ENCODE peak calls at places on chromosome 17, in six cellular contexts. One of them, this sample, is unnamed.

GRCh38 chr17:61520897-61521296 is 68.7 kb downstream of the TBX4 start:
- DNase-seq in T-helper 17 cell: no peak
- DNase-seq in WTC11: no peak
- DNase-seq in esophagus muscularis mucosa: no peak
- DNase-seq in activated naive CD4-positive, alpha-beta T cell: no peak
- DNase-seq in central memory CD4-positive, alpha-beta T cell: no peak
- DNase-seq in this sample: no peak

GRCh38 chr17:55437165-55437605 is 15.6 kb upstream of the MMD start:
- DNase-seq in T-helper 17 cell: no peak
- DNase-seq in esophagus muscularis mucosa: no peak
- DNase-seq in WTC11: no peak
- DNase-seq in activated naive CD4-positive, alpha-beta T cell: no peak
- DNase-seq in central memory CD4-positive, alpha-beta T cell: no peak
- DNase-seq in this sample: no peak

GRCh38 chr17:50352072-50352692 is 6.3 kb downstream of the XYLT2 start:
- DNase-seq in WTC11: no peak
- DNase-seq in T-helper 17 cell: no peak
- DNase-seq in central memory CD4-positive, alpha-beta T cell: no peak
- DNase-seq in activated naive CD4-positive, alpha-beta T cell: no peak
- DNase-seq in esophagus muscularis mucosa: no peak
- DNase-seq in this sample: no peak

GRCh38 chr17:66829883-66830282 is 5.0 kb upstream of the CACNG5 start:
- DNase-seq in activated naive CD4-positive, alpha-beta T cell: no peak
- DNase-seq in central memory CD4-positive, alpha-beta T cell: no peak
- DNase-seq in T-helper 17 cell: no peak
- DNase-seq in WTC11: peak
- DNase-seq in esophagus muscularis mucosa: no peak
- DNase-seq in this sample: no peak

GRCh38 chr17:48960834-48961515 is 7.4 kb downstream of the GIP start:
- DNase-seq in activated naive CD4-positive, alpha-beta T cell: no peak
- DNase-seq in T-helper 17 cell: no peak
- DNase-seq in WTC11: peak
- DNase-seq in esophagus muscularis mucosa: no peak
- DNase-seq in central memory CD4-positive, alpha-beta T cell: no peak
- DNase-seq in this sample: no peak

GRCh38 chr17:10547351-10547750 is 2.1 kb downstream of the MYH2 start:
- DNase-seq in WTC11: no peak
- DNase-seq in esophagus muscularis mucosa: no peak
- DNase-seq in central memory CD4-positive, alpha-beta T cell: no peak
- DNase-seq in T-helper 17 cell: no peak
- DNase-seq in activated naive CD4-positive, alpha-beta T cell: no peak
- DNase-seq in this sample: no peak

GRCh38 chr17:55155867-55156560 is 108.7 kb upstream of the HLF start:
- DNase-seq in WTC11: no peak
- DNase-seq in T-helper 17 cell: no peak
- DNase-seq in central memory CD4-positive, alpha-beta T cell: no peak
- DNase-seq in activated naive CD4-positive, alpha-beta T cell: no peak
- DNase-seq in esophagus muscularis mucosa: no peak
- DNase-seq in this sample: no peak

GRCh38 chr17:33292981-33293867 is at the start of gene ASIC2:
- DNase-seq in activated naive CD4-positive, alpha-beta T cell: no peak
- DNase-seq in T-helper 17 cell: no peak
- DNase-seq in WTC11: peak
- DNase-seq in central memory CD4-positive, alpha-beta T cell: no peak
- DNase-seq in esophagus muscularis mucosa: no peak
- DNase-seq in this sample: no peak

GRCh38 chr17:34609210-34609609 is 29.8 kb downstream of the TMEM132E start:
- DNase-seq in central memory CD4-positive, alpha-beta T cell: no peak
- DNase-seq in WTC11: no peak
- DNase-seq in esophagus muscularis mucosa: no peak
- DNase-seq in activated naive CD4-positive, alpha-beta T cell: no peak
- DNase-seq in T-helper 17 cell: no peak
- DNase-seq in this sample: no peak

GRCh38 chr17:31789707-31790505 is 69.1 kb downstream of the COPRS start:
- DNase-seq in central memory CD4-positive, alpha-beta T cell: no peak
- DNase-seq in T-helper 17 cell: no peak
- DNase-seq in WTC11: no peak
- DNase-seq in esophagus muscularis mucosa: no peak
- DNase-seq in activated naive CD4-positive, alpha-beta T cell: no peak
- DNase-seq in this sample: no peak

GRCh38 chr17:8014558-8014850 is 12.1 kb downstream of the GUCY2D start:
- DNase-seq in T-helper 17 cell: no peak
- DNase-seq in esophagus muscularis mucosa: no peak
- DNase-seq in WTC11: no peak
- DNase-seq in central memory CD4-positive, alpha-beta T cell: no peak
- DNase-seq in activated naive CD4-positive, alpha-beta T cell: no peak
- DNase-seq in this sample: no peak

GRCh38 chr17:17206149-17206912 is at the start of gene PLD6:
- DNase-seq in WTC11: peak
- DNase-seq in esophagus muscularis mucosa: peak
- DNase-seq in T-helper 17 cell: peak
- DNase-seq in central memory CD4-positive, alpha-beta T cell: peak
- DNase-seq in activated naive CD4-positive, alpha-beta T cell: peak
- DNase-seq in this sample: peak

GRCh38 chr17:27207073-27207511 is 86.8 kb upstream of the WSB1 start:
- DNase-seq in esophagus muscularis mucosa: no peak
- DNase-seq in WTC11: no peak
- DNase-seq in T-helper 17 cell: no peak
- DNase-seq in central memory CD4-positive, alpha-beta T cell: no peak
- DNase-seq in activated naive CD4-positive, alpha-beta T cell: no peak
- DNase-seq in this sample: no peak

GRCh38 chr17:7851438-7852261 is 3.2 kb upstream of the TMEM88 start:
- DNase-seq in esophagus muscularis mucosa: peak
- DNase-seq in T-helper 17 cell: peak
- DNase-seq in central memory CD4-positive, alpha-beta T cell: peak
- DNase-seq in activated naive CD4-positive, alpha-beta T cell: peak
- DNase-seq in WTC11: peak
- DNase-seq in this sample: peak

GRCh38 chr17:16491131-16491702 is 776 bp downstream of the LRRC75A start:
- DNase-seq in esophagus muscularis mucosa: no peak
- DNase-seq in central memory CD4-positive, alpha-beta T cell: no peak
- DNase-seq in WTC11: peak
- DNase-seq in T-helper 17 cell: no peak
- DNase-seq in activated naive CD4-positive, alpha-beta T cell: peak
- DNase-seq in this sample: no peak

GRCh38 chr17:49361902-49362722 is at the start of gene ZNF652:
- DNase-seq in T-helper 17 cell: peak
- DNase-seq in WTC11: peak
- DNase-seq in central memory CD4-positive, alpha-beta T cell: peak
- DNase-seq in esophagus muscularis mucosa: peak
- DNase-seq in activated naive CD4-positive, alpha-beta T cell: peak
- DNase-seq in this sample: peak

GRCh38 chr17:40103082-40103741 is 2.8 kb upstream of the NR1D1 start:
- DNase-seq in central memory CD4-positive, alpha-beta T cell: no peak
- DNase-seq in T-helper 17 cell: no peak
- DNase-seq in activated naive CD4-positive, alpha-beta T cell: no peak
- DNase-seq in esophagus muscularis mucosa: no peak
- DNase-seq in WTC11: peak
- DNase-seq in this sample: no peak

GRCh38 chr17:33049781-33050414 is 58.3 kb downstream of the SPACA3 start:
- DNase-seq in WTC11: peak
- DNase-seq in esophagus muscularis mucosa: peak
- DNase-seq in T-helper 17 cell: no peak
- DNase-seq in central memory CD4-positive, alpha-beta T cell: no peak
- DNase-seq in activated naive CD4-positive, alpha-beta T cell: peak
- DNase-seq in this sample: no peak

GRCh38 chr17:81802856-81803643 is 900 bp upstream of the GCGR start:
- DNase-seq in T-helper 17 cell: no peak
- DNase-seq in esophagus muscularis mucosa: no peak
- DNase-seq in WTC11: no peak
- DNase-seq in activated naive CD4-positive, alpha-beta T cell: no peak
- DNase-seq in central memory CD4-positive, alpha-beta T cell: no peak
- DNase-seq in this sample: no peak